ENCODE peak calls at places on chromosome 14, in four cellular contexts. A is H1; L is CD4-positive, CD25-positive, alpha-beta regulatory T cell; R is transverse colon. K is an unnamed sample.

GRCh38 chr14:70808023-70808401 is 1.3 kb downstream of the MAP3K9 start:
- DNase-seq in L (peak), A (no peak), R (peak), K (peak)

GRCh38 chr14:90924618-90925345 is 108.6 kb upstream of the TTC7B start:
- DNase-seq in A (no peak), L (no peak), R (no peak), K (no peak)

GRCh38 chr14:100474176-100474575 is 113.0 kb downstream of the BEGAIN start:
- DNase-seq in L (no peak), R (no peak), A (no peak), K (no peak)

GRCh38 chr14:51116682-51117081 is 21.8 kb upstream of the TRIM9 start:
- DNase-seq in R (no peak), L (no peak), A (no peak), K (no peak)

GRCh38 chr14:87252103-87252502 is 740.9 kb downstream of the GALC start:
- DNase-seq in A (no peak), L (no peak), R (no peak), K (no peak)

GRCh38 chr14:33986804-33987203 is 35.9 kb upstream of the EGLN3 start:
- DNase-seq in L (no peak), R (no peak), A (no peak), K (no peak)

GRCh38 chr14:60204104-60204842 is 39.1 kb upstream of the DHRS7 start:
- DNase-seq in A (no peak), L (no peak), R (peak), K (no peak)

GRCh38 chr14:25836647-25837046 is 761.2 kb downstream of the NOVA1 start:
- DNase-seq in A (no peak), L (no peak), R (no peak), K (no peak)

GRCh38 chr14:68978550-68978911 is 571 bp downstream of the ACTN1 start:
- DNase-seq in A (peak), L (peak), R (peak), K (peak)

GRCh38 chr14:101546706-101547105 is 14.6 kb upstream of the DIO3 start:
- DNase-seq in R (no peak), L (no peak), A (no peak), K (no peak)

GRCh38 chr14:22520235-22520634 is 68.8 kb downstream of the DAD1 start:
- DNase-seq in L (no peak), A (no peak), R (no peak), K (no peak)

GRCh38 chr14:102498005-102498677 is 11.4 kb downstream of the ANKRD9 start:
- DNase-seq in A (peak), R (peak), L (no peak), K (no peak)

GRCh38 chr14:53035796-53036195 is 84.9 kb upstream of the FERMT2 start:
- DNase-seq in A (no peak), L (no peak), R (no peak), K (no peak)

GRCh38 chr14:75884198-75884611 is 97.6 kb downstream of the TGFB3 start:
- DNase-seq in R (no peak), A (no peak), L (no peak), K (no peak)

K was measured in naive thymus-derived CD4-positive, alpha-beta T cell.